ENCODE peak calls at places on chromosomes 5 and 9, in seven cellular contexts. I is H1, P is GM12892, O is SK-N-SH, J is GM12878, L is K562, W is HepG2. G is an unnamed sample.

GRCh38 chr9:111412280-111412679 is 71.9 kb downstream of the ECPAS start:
- DNase-seq in I (no peak), W (no peak), J (no peak), L (no peak), O (no peak), P (no peak), G (no peak)

GRCh38 chr5:167798427-167798826 is 493.0 kb upstream of the WWC1 start:
- DNase-seq in P (no peak), J (no peak), I (no peak), O (no peak), L (no peak), W (no peak), G (no peak)

GRCh38 chr5:158200624-158201023 is 341.7 kb upstream of the CLINT1 start:
- DNase-seq in J (no peak), P (no peak), O (no peak), L (no peak), I (no peak), W (no peak), G (no peak)

GRCh38 chr5:59174248-59174844 is 591.5 kb downstream of the RAB3C start:
- DNase-seq in L (peak), P (no peak), J (no peak), I (no peak), O (peak), W (peak), G (no peak)

GRCh38 chr5:146233441-146233840 is 30.0 kb downstream of the RBM27 start:
- DNase-seq in L (no peak), J (no peak), I (no peak), O (no peak), P (no peak), W (no peak), G (no peak)

GRCh38 chr5:92283521-92283920 is 900.4 kb upstream of the ARRDC3 start:
- DNase-seq in I (no peak), P (no peak), J (no peak), L (no peak), W (no peak), O (no peak), G (no peak)

GRCh38 chr5:147098233-147098790 is 136.5 kb upstream of the STK32A start:
- DNase-seq in O (peak), I (no peak), P (no peak), L (no peak), W (peak), J (no peak), G (no peak)

GRCh38 chr5:172078027-172078426 is 71.6 kb upstream of the FBXW11 start:
- DNase-seq in O (no peak), W (no peak), J (no peak), I (no peak), L (no peak), P (no peak), G (no peak)

GRCh38 chr5:163408311-163408923 is 29.0 kb upstream of the CCNG1 start:
- DNase-seq in P (no peak), W (peak), L (peak), O (peak), I (no peak), J (peak), G (no peak)

GRCh38 chr5:84642795-84643194 is 258.1 kb upstream of the EDIL3 start:
- DNase-seq in J (no peak), O (no peak), I (no peak), L (no peak), W (no peak), P (no peak), G (no peak)

GRCh38 chr9:75616052-75616451 is 274.4 kb upstream of the PCSK5 start:
- DNase-seq in L (no peak), J (no peak), O (no peak), P (no peak), W (no peak), I (no peak), G (no peak)

GRCh38 chr5:132812949-132813598 is at the start of gene SOWAHA:
- DNase-seq in P (no peak), W (no peak), L (no peak), J (no peak), O (no peak), I (no peak), G (no peak)

GRCh38 chr9:127980056-127980705 is 608 bp downstream of the EEIG1 start:
- DNase-seq in I (no peak), L (peak), J (no peak), W (no peak), P (no peak), O (peak), G (no peak)

GRCh38 chr5:126931968-126932622 is 98.3 kb downstream of the MARCHF3 start:
- DNase-seq in I (no peak), P (no peak), W (no peak), J (no peak), O (no peak), L (no peak), G (no peak)

GRCh38 chr9:69922646-69923045 is 102.0 kb downstream of the CFAP95 start:
- DNase-seq in O (no peak), P (no peak), J (no peak), W (no peak), I (no peak), L (no peak), G (no peak)

GRCh38 chr9:130271473-130271872 is 5.9 kb downstream of the HMCN2 start:
- DNase-seq in O (no peak), I (no peak), W (no peak), P (no peak), L (no peak), J (no peak), G (no peak)

GRCh38 chr5:119996128-119996527 is 366.8 kb downstream of the FAM170A start:
- DNase-seq in O (no peak), W (no peak), L (no peak), I (no peak), J (no peak), P (no peak), G (no peak)

GRCh38 chr5:93602261-93603149 is 19.5 kb downstream of the NR2F1 start:
- DNase-seq in J (no peak), W (no peak), L (no peak), P (no peak), I (no peak), O (peak), G (no peak)

GRCh38 chr5:93601433-93602175 is 18.6 kb downstream of the NR2F1 start:
- DNase-seq in L (no peak), P (no peak), J (no peak), W (no peak), O (peak), I (no peak), G (no peak)

GRCh38 chr5:93604119-93604963 is 21.3 kb downstream of the NR2F1 start:
- DNase-seq in L (no peak), P (no peak), O (peak), W (no peak), J (no peak), I (no peak), G (no peak)

GRCh38 chr5:93603191-93603590 is 20.2 kb downstream of the NR2F1 start:
- DNase-seq in J (no peak), I (no peak), O (no peak), L (no peak), P (no peak), W (no peak), G (no peak)

DNA sequence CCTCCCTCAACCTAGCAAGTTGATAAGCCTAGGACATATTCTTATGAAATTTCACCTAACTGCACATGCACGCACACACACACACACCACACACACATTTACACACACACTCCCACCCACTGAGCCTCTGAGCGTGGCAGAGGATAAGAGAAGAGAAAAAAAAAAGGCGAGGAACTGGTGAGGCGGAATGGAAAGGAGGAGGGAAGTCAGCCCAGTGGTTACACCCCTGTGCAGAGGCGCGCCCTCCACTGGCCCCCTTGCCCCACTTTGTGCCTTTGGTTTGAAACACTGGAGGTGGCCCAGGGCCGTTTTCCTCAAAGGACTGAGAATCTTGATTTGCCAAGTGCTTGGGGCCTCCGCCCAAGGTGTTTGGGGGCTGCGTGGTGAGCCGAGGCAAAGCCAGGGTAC is 20.7 kb downstream of the NR2F1 start:
- DNase-seq in P (no peak), J (no peak), W (no peak), O (no peak), L (no peak), I (no peak), G (no peak)
- TF ChIP-seq TAF1 in P (no peak), J (no peak), W (no peak), O (no peak), L (no peak), I (no peak), G (no peak)

GRCh38 chr5:151647320-151647861 is 39.3 kb downstream of the SPARC start:
- DNase-seq in W (no peak), L (no peak), P (no peak), J (no peak), I (no peak), O (no peak), G (no peak)

GRCh38 chr5:151648988-151649387 is 37.7 kb downstream of the SPARC start:
- DNase-seq in J (no peak), I (no peak), O (no peak), W (no peak), P (no peak), L (no peak), G (no peak)

GRCh38 chr5:151648089-151648488 is 38.6 kb downstream of the SPARC start:
- DNase-seq in P (no peak), J (no peak), W (no peak), O (no peak), L (no peak), I (no peak), G (no peak)

GRCh38 chr5:151656311-151656710 is 30.4 kb downstream of the SPARC start:
- DNase-seq in P (no peak), O (no peak), L (no peak), J (no peak), W (no peak), I (no peak), G (no peak)

GRCh38 chr5:151651997-151652645 is 34.6 kb downstream of the SPARC start:
- DNase-seq in L (peak), W (peak), P (no peak), O (peak), J (no peak), I (peak), G (peak)
- TF ChIP-seq TAF1 in L (no peak), W (no peak), P (no peak), O (no peak), J (no peak), I (no peak), G (no peak)

DNA sequence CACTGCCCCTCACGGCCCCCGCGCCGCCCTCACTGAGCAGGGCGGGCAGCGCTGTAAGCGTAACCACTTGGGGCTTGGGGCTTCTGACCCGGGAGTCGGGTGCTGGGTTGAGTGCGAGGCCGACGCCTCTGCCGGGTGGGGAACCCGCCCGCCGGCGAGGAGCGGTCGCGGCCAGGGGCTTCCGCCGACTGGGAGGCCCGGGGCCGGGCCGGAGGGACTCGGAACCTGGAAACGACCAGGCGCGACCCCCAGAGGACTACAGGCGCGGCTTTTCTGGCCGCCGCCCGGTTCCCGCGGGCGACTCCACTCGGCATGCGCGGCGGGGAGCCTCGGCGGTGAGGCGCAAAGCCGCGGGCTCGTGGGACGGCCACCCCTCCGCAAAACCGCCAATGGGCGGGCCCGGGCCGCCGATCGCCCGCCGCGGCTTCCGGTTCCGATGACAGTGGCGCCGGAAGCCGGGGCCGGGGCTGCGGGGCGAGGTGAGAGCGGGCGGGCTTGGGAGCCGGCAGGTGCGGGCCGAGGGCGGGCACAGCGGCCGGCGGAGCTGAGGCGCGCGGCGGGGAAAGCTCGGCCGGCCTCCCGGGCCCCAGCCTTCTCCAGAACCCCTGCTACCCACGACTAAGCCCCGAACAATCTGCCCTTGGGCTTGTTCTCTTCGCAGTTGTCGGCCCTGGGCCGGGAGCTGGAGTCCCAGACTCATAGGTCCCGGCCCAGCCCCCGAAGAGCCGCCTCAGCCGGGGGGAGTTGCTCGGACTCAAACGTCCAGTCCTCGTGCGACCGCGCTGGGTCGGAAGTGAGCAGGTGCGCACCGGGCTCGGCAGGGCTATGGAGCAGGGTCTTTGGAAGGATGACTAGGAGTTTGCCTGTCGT is at the start of gene RMND5B:
- DNase-seq in O (peak), I (no peak), P (peak), L (peak), J (no peak), W (peak), G (peak)
- TF ChIP-seq TAF1 in O (peak), I (peak), P (peak), L (peak), J (peak), W (peak), G (peak)

GRCh38 chr9:138101444-138102234 is 224.1 kb downstream of the CACNA1B start:
- DNase-seq in P (no peak), O (peak), I (no peak), L (no peak), W (no peak), J (no peak), G (no peak)
- TF ChIP-seq TAF1 in P (no peak), O (no peak), I (no peak), L (no peak), W (no peak), J (no peak), G (no peak)

DNA sequence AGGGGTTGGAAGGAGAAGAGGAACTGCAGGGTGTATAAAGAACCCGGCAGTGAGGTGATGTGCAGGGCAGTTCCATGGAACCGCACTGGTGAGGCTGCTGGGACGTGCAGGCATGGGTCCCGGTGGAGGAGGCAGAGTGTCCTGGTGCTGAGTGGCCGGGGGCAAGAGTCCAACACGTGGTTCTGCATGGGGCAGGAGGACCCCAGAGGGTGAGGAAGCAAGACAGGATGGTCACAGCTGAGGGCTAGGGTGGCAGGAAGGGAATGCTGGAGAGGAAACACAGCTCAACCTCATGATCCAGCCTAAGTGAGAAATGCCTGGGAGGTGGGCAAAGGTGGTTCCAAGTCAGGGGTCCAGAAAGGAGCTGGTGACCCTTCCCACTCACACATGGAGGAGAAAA is 87.2 kb downstream of the S1PR3 start:
- DNase-seq in W (no peak), I (no peak), O (no peak), J (no peak), P (no peak), L (no peak), G (no peak)
- TF ChIP-seq TAF1 in W (no peak), I (no peak), O (no peak), J (no peak), P (no peak), L (no peak), G (no peak)